ENCODE peak calls at places on chromosomes 2 and 18, in four cellular contexts. M is A549, Z is heart right ventricle, U is suprapubic skin. D is an unnamed sample.

GRCh38 chr2:114550895-114551793 is 108.7 kb downstream of the DPP10 start:
- DNase-seq in M (peak), Z (peak), U (no peak), D (no peak)

GRCh38 chr2:160381425-160381951 is 112.1 kb downstream of the RBMS1 start:
- DNase-seq in M (peak), Z (no peak), U (no peak), D (no peak)

GRCh38 chr2:196206804-196207203 is 35.4 kb upstream of the STK17B start:
- DNase-seq in M (no peak), Z (no peak), U (no peak), D (no peak)

GRCh38 chr18:45874501-45875184 is 49.2 kb downstream of the SIGLEC15 start:
- DNase-seq in M (no peak), Z (no peak), U (no peak), D (no peak)

GRCh38 chr2:127164761-127165538 is 55.1 kb downstream of the CYP27C1 start:
- DNase-seq in M (no peak), Z (no peak), U (no peak), D (no peak)

GRCh38 chr18:78974115-78974740 is 5.4 kb upstream of the SALL3 start:
- DNase-seq in M (no peak), Z (no peak), U (no peak), D (no peak)

GRCh38 chr18:56139792-56140254 is 498.6 kb downstream of the TXNL1 start:
- DNase-seq in M (no peak), Z (no peak), U (no peak), D (no peak)

GRCh38 chr2:160522951-160523700 is 29.5 kb upstream of the RBMS1 start:
- DNase-seq in M (no peak), Z (no peak), U (no peak), D (no peak)

GRCh38 chr2:173358617-173359016 is 3.9 kb downstream of the CDCA7 start:
- DNase-seq in M (no peak), Z (no peak), U (no peak), D (no peak)

GRCh38 chr2:129252781-129253460 is 726.5 kb upstream of the RAB6C start:
- DNase-seq in M (no peak), Z (no peak), U (no peak), D (no peak)
- H3K27ac ChIP-seq in M (no peak), Z (no peak), U (no peak), D (no peak)

GRCh38 chr2:164110518-164110917 is 374.7 kb upstream of the FIGN start:
- DNase-seq in M (no peak), Z (no peak), U (no peak), D (no peak)
- H3K27ac ChIP-seq in M (no peak), Z (no peak), U (no peak), D (no peak)

GRCh38 chr2:159196393-159196925 is 90.0 kb downstream of the WDSUB1 start:
- DNase-seq in M (no peak), Z (no peak), U (no peak), D (no peak)

GRCh38 chr2:159195719-159196118 is 90.8 kb downstream of the WDSUB1 start:
- DNase-seq in M (no peak), Z (peak), U (no peak), D (no peak)

GRCh38 chr2:159188449-159188848 is 98.1 kb downstream of the WDSUB1 start:
- DNase-seq in M (no peak), Z (peak), U (no peak), D (no peak)

GRCh38 chr2:159194241-159194640 is 92.3 kb downstream of the WDSUB1 start:
- DNase-seq in M (no peak), Z (no peak), U (no peak), D (no peak)

GRCh38 chr2:159192519-159192918 is 94.0 kb downstream of the WDSUB1 start:
- DNase-seq in M (no peak), Z (no peak), U (no peak), D (no peak)
- H3K27ac ChIP-seq in M (no peak), Z (no peak), U (no peak), D (no peak)

GRCh38 chr2:188305271-188305670 is 13.6 kb downstream of the GULP1 start:
- DNase-seq in M (no peak), Z (no peak), U (no peak), D (no peak)
- H3K27ac ChIP-seq in M (no peak), Z (no peak), U (no peak), D (no peak)

DNA sequence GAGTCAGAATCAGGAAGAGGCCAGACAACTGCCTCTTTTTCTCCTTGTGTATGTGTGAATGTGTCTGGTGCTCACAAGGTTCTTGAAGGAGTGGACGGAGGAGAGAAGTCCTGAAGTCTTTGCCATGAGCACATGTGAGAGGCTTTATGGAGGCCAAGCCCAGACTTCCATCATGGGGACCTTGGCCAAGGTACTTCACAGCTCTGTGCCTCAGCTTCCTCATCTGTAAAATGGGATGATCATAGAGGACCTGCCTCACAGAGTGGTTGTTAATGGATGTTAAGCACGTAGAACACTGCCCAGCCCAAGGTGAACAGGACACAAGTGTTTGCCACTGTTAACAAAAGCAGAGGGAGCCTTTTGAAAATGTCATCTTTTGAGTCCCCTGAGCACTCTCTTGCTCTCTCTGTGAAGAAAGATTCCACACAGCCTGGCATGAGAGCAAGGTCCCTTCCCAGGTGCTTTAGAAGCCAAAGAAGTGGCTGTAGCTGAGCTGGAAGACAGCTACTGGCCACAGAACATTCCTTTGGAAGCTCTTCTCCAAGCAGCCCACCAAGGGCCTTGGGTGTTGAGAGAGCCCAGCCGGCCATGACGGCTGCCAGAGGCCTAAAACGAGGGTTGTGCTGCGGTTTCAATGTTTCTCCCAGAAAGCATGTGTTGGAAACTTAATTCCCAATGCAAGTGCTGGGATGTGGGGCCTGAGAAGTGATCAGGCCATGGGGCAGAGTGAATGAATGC is 41.8 kb upstream of the ASPRV1 start:
- DNase-seq in M (no peak), Z (no peak), U (peak), D (no peak)
- H3K27ac ChIP-seq in M (no peak), Z (no peak), U (no peak), D (no peak)

DNA sequence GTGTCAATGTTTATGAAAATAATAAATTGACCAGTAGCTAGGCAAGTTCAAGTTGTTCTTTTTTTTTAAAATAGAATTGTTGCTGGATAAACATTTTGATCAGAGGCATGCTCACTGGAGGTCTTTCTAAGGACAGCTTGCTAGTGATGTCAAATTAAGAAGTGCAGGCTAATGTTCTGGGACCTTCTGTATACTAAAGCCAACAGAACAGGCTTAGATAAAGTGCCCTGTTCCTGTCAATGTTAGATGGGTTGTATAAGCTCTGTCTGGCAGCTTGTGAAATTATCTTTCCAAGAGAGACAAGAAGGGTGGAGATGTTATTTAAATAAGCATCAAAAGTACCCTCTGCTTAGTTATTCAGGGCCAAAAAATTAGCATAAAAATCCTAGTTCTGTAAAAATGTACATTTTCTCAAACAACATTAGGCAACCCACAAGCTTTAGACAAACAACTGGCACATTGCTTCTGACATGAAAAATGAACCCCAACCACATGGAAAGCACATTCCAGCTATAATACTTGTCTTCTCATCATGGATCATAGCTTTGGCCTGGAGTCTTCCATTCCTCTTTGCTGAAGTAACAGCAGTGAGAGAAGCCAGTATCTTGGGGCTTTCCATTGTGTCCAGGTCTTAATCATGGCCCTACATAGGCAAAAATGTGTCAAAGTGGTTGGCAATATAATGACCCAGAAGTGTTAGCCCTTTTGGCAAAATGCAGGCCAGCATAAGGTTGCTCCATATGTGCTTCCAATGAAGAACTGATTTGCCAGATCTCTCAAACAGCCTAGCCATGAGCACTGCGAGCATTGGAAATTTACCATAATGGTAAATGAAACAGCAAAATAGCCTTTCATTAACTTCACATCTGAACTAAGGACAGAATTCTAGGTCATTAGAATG is 478.2 kb upstream of the ZNF804A start:
- DNase-seq in M (no peak), Z (no peak), U (no peak), D (no peak)
- H3K27ac ChIP-seq in M (no peak), Z (no peak), U (no peak), D (no peak)

DNA sequence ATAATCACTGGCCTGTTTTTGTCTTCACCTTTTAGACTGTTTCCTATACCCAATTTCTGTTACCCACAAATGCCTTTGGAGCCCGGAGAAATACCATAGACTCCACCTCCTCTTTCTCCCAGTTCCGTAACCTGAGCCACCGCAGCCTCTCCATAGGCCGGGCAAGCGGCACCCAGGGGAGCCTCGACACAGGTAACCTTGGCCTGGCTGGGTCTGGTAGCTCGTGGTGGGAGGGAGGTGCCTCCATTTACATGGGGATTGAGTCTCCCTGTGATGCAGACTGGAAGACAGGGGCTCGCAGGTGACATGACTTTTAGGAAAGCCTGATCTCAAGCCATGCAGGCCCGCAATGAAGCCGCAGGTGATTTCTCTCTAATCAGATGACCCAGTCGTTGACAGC is 100.6 kb downstream of the CABLES1 start:
- DNase-seq in M (no peak), Z (no peak), U (no peak), D (no peak)
- H3K27ac ChIP-seq in M (no peak), Z (no peak), U (no peak), D (no peak)

GRCh38 chr2:106272202-106272807 is 78.2 kb upstream of the UXS1 start:
- DNase-seq in M (no peak), Z (no peak), U (peak), D (no peak)

GRCh38 chr2:106264203-106264602 is 70.1 kb upstream of the UXS1 start:
- DNase-seq in M (no peak), Z (no peak), U (peak), D (no peak)

GRCh38 chr2:106270471-106270891 is 76.4 kb upstream of the UXS1 start:
- DNase-seq in M (no peak), Z (no peak), U (peak), D (no peak)

GRCh38 chr2:106267997-106268396 is 73.9 kb upstream of the UXS1 start:
- DNase-seq in M (no peak), Z (no peak), U (peak), D (no peak)

GRCh38 chr2:106269591-106270291 is 75.6 kb upstream of the UXS1 start:
- DNase-seq in M (peak), Z (peak), U (peak), D (peak)
- H3K27ac ChIP-seq in M (no peak), Z (no peak), U (no peak), D (no peak)

GRCh38 chr18:4450065-4450676 is 4.9 kb downstream of the DLGAP1 start:
- DNase-seq in M (no peak), Z (no peak), U (no peak), D (no peak)

GRCh38 chr18:4455113-4455811 is at the start of gene DLGAP1:
- DNase-seq in M (no peak), Z (no peak), U (peak), D (peak)

GRCh38 chr18:4453712-4454547 is 1.2 kb downstream of the DLGAP1 start:
- DNase-seq in M (no peak), Z (no peak), U (no peak), D (peak)

DNA sequence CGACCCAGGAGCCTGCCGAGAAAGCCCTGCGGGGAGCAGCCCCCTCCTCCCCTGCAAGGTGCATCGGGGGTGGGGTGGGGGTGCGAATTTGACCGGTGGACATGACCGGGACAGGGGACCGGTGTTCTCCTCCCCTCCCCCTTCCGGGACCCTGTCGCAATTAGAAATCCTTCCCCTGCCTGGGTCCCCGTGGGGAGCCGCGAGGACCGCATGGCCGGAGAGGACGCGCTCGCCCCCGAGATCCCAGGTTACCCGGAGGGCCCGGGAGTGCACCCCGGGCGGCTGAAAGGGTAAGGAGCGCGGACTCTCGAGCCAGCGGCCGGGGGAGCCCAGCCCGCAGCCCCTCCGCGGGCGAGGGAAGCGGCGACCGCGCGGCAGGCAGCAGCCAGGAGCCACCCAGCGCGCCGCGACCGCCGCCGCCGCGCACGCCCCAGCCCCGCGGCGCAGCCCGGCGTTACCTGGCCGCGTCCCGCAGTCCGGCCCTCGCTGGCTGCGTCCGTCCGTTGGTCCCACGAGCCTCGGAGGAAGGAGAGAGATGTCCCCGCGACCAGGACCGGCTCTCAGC is 477 bp downstream of the DLGAP1 start:
- DNase-seq in M (no peak), Z (no peak), U (no peak), D (peak)
- H3K27ac ChIP-seq in M (no peak), Z (no peak), U (no peak), D (no peak)

GRCh38 chr2:20666114-20666363 is 905 bp upstream of the GDF7 start:
- DNase-seq in M (no peak), Z (no peak), U (no peak), D (no peak)
- H3K27ac ChIP-seq in M (no peak), Z (peak), U (no peak), D (peak)